ENCODE peak calls at places on chromosomes 11 and 22, in six cellular contexts. Z, B, T, E, Y and F are unnamed samples.

GRCh38 chr11:95703059-95703458 is 86.5 kb downstream of the FAM76B start:
- DNase-seq in Z (no peak), B (no peak), T (no peak), E (no peak), Y (no peak), F (no peak)

GRCh38 chr22:22110548-22111266 is 128.1 kb upstream of the TOP3B start:
- DNase-seq in Z (no peak), B (peak; percentile 77), T (peak; percentile 82), E (peak; percentile 32), Y (no peak), F (no peak)

GRCh38 chr11:46564459-46564858 is 29.4 kb downstream of the AMBRA1 start:
- DNase-seq in Z (no peak), B (no peak), T (no peak), E (no peak), Y (no peak), F (no peak)

GRCh38 chr11:43145653-43146052 is 166.1 kb upstream of the API5 start:
- DNase-seq in Z (no peak), B (no peak), T (no peak), E (no peak), Y (no peak), F (no peak)

GRCh38 chr11:126920833-126921232 is 79.7 kb downstream of the KIRREL3 start:
- DNase-seq in Z (no peak), B (no peak), T (no peak), E (no peak), Y (no peak), F (no peak)

GRCh38 chr11:1446623-1447022 is 40.0 kb downstream of the MOB2 start:
- DNase-seq in Z (no peak), B (no peak), T (no peak), E (no peak), Y (no peak), F (no peak)

GRCh38 chr11:70072471-70073187 is 5.5 kb upstream of the ANO1 start:
- DNase-seq in Z (no peak), B (no peak), T (no peak), E (no peak), Y (no peak), F (no peak)

GRCh38 chr11:83477772-83478171 is 191.6 kb upstream of the CCDC90B start:
- DNase-seq in Z (no peak), B (no peak), T (no peak), E (no peak), Y (no peak), F (no peak)

GRCh38 chr11:117795726-117796455 is 1.1 kb downstream of the DSCAML1 start:
- DNase-seq in Z (no peak), B (no peak), T (no peak), E (no peak), Y (no peak), F (no peak)

GRCh38 chr11:93279911-93280347 is 50.6 kb upstream of the DEUP1 start:
- DNase-seq in Z (no peak), B (no peak), T (no peak), E (no peak), Y (no peak), F (no peak)